ENCODE peak calls at places on chromosomes 12 and 14, in eight cellular contexts. D is psoas muscle; B is A549; X is tibial artery; J is lung; O is Peyer's patch; G is CD4-positive, alpha-beta T cell; K is IMR-90. C is an unnamed sample.

GRCh38 chr12:39824505-39825198 is 205.0 kb upstream of the ABCD2 start:
- DNase-seq in B (no peak), X (no peak), D (no peak), K (peak), J (no peak), G (no peak), O (no peak), C (no peak)

GRCh38 chr12:125245601-125246345 is 180.5 kb downstream of the AACS start:
- DNase-seq in G (no peak), K (no peak), D (no peak), J (no peak), B (no peak), X (no peak), O (no peak), C (peak)

GRCh38 chr12:50764116-50764860 is 387 bp downstream of the ATF1 start:
- DNase-seq in J (peak), K (peak), X (peak), B (peak), G (peak), O (no peak), D (peak), C (peak)

GRCh38 chr12:46492471-46493351 is 120.1 kb upstream of the SLC38A2 start:
- DNase-seq in D (no peak), G (no peak), J (peak), K (peak), B (peak), O (no peak), X (no peak), C (no peak)

GRCh38 chr14:24335461-24336146 is 733 bp upstream of the ADCY4 start:
- DNase-seq in O (no peak), K (no peak), J (no peak), B (no peak), G (no peak), D (no peak), X (no peak), C (no peak)

GRCh38 chr12:4939418-4940023 is 29.8 kb downstream of the KCNA1 start:
- DNase-seq in X (no peak), J (no peak), G (no peak), D (no peak), K (no peak), O (no peak), B (no peak), C (no peak)

GRCh38 chr12:116200812-116201211 is 76.7 kb downstream of the MED13L start:
- DNase-seq in J (no peak), X (no peak), O (no peak), D (no peak), K (peak), B (no peak), G (no peak), C (no peak)

GRCh38 chr12:6294156-6294532 is 16.3 kb upstream of the PLEKHG6 start:
- DNase-seq in D (no peak), J (no peak), O (no peak), G (no peak), K (no peak), X (no peak), B (no peak), C (no peak)

GRCh38 chr14:73727181-73727580 is 13.0 kb upstream of the PNMA1 start:
- DNase-seq in J (no peak), B (no peak), G (no peak), X (peak), K (no peak), D (no peak), O (no peak), C (no peak)

GRCh38 chr14:48936881-48937280 is 649.3 kb downstream of the RPS29 start:
- DNase-seq in X (no peak), O (no peak), J (no peak), B (no peak), G (no peak), K (peak), D (no peak), C (no peak)

GRCh38 chr14:53942970-53943750 is 13.5 kb downstream of the BMP4 start:
- DNase-seq in K (no peak), J (no peak), D (no peak), X (no peak), G (no peak), B (no peak), O (no peak), C (no peak)

GRCh38 chr12:122523846-122524718 is 2.7 kb downstream of the RSRC2 start:
- DNase-seq in B (no peak), O (no peak), D (no peak), K (peak), G (no peak), X (no peak), J (no peak), C (no peak)

GRCh38 chr12:89373772-89374572 is 21.7 kb upstream of the DUSP6 start:
- DNase-seq in D (no peak), O (no peak), J (no peak), G (no peak), B (no peak), X (no peak), K (peak), C (no peak)

GRCh38 chr12:121789233-121789781 is 4.2 kb downstream of the RHOF start:
- DNase-seq in J (no peak), O (peak), G (no peak), B (no peak), X (no peak), K (no peak), D (no peak), C (no peak)

GRCh38 chr14:100237735-100238418 is 1.1 kb upstream of the YY1 start:
- DNase-seq in K (peak), D (peak), X (peak), O (peak), J (peak), G (peak), B (peak), C (no peak)

GRCh38 chr12:32598688-32599087 is 80.4 kb upstream of the DNM1L start:
- DNase-seq in B (no peak), J (no peak), G (no peak), D (no peak), X (no peak), K (no peak), O (no peak), C (no peak)

GRCh38 chr12:85626031-85626781 is 210.0 kb downstream of the RASSF9 start:
- DNase-seq in O (no peak), J (no peak), X (no peak), B (no peak), K (peak), G (no peak), D (no peak), C (no peak)

GRCh38 chr14:81401420-81402122 is 1.4 kb upstream of the STON2 start:
- DNase-seq in D (no peak), J (no peak), G (no peak), X (no peak), B (peak), K (peak), O (no peak), C (no peak)

GRCh38 chr12:121166356-121166755 is 33.7 kb downstream of the P2RX7 start:
- DNase-seq in K (no peak), X (peak), D (no peak), G (no peak), J (no peak), O (no peak), B (no peak), C (no peak)

GRCh38 chr12:100251917-100252316 is 15.0 kb downstream of the DEPDC4 start:
- DNase-seq in O (no peak), K (no peak), J (peak), B (no peak), X (no peak), D (no peak), G (no peak), C (no peak)

GRCh38 chr12:111068281-111068680 is 147.9 kb upstream of the MYL2 start:
- DNase-seq in D (no peak), K (no peak), B (no peak), J (no peak), G (peak), X (no peak), O (no peak), C (no peak)

GRCh38 chr14:103524002-103524785 is 1.6 kb upstream of the CKB start:
- DNase-seq in J (no peak), G (no peak), O (no peak), B (no peak), K (no peak), D (no peak), X (no peak), C (no peak)

GRCh38 chr14:65745396-65746190 is 333.1 kb downstream of the FUT8 start:
- DNase-seq in D (no peak), O (no peak), B (no peak), X (no peak), G (no peak), J (no peak), K (no peak), C (no peak)

GRCh38 chr12:113267621-113268020 is 46.4 kb downstream of the TPCN1 start:
- DNase-seq in D (no peak), X (no peak), B (no peak), O (no peak), J (no peak), K (no peak), G (no peak), C (no peak)

GRCh38 chr14:89720741-89721315 is 233.7 kb downstream of the EFCAB11 start:
- DNase-seq in D (peak), K (no peak), X (peak), O (peak), B (no peak), G (peak), J (peak), C (peak)

GRCh38 chr12:92278378-92278828 is 132.8 kb upstream of the BTG1 start:
- DNase-seq in O (no peak), G (no peak), X (no peak), B (no peak), J (no peak), K (peak), D (no peak), C (no peak)

GRCh38 chr14:58476320-58476719 is 48.8 kb downstream of the KIAA0586 start:
- DNase-seq in G (no peak), D (no peak), J (no peak), O (no peak), K (no peak), X (no peak), B (no peak), C (no peak)

GRCh38 chr12:101475751-101476305 is 692 bp downstream of the SPIC start:
- DNase-seq in K (no peak), G (no peak), X (no peak), J (no peak), B (no peak), O (no peak), D (no peak), C (no peak)

GRCh38 chr12:1842905-1843640 is 22.7 kb downstream of the LRTM2 start:
- DNase-seq in B (no peak), K (no peak), G (no peak), D (no peak), J (no peak), X (peak), O (no peak), C (no peak)

GRCh38 chr12:14399871-14400270 is 34.4 kb downstream of the ATF7IP start:
- DNase-seq in O (no peak), D (no peak), G (no peak), J (no peak), K (peak), X (no peak), B (no peak), C (no peak)

GRCh38 chr12:92995258-92995905 is 66.3 kb upstream of the EEA1 start:
- DNase-seq in B (no peak), G (no peak), J (no peak), X (no peak), D (no peak), O (peak), K (no peak), C (no peak)

GRCh38 chr14:103504991-103505565 is 17.6 kb downstream of the CKB start:
- DNase-seq in D (no peak), B (no peak), K (no peak), G (no peak), J (no peak), O (no peak), X (no peak), C (no peak)

GRCh38 chr12:3123729-3124128 is 46.5 kb downstream of the TSPAN9 start:
- DNase-seq in D (no peak), G (no peak), K (no peak), O (no peak), X (no peak), J (no peak), B (no peak), C (no peak)

GRCh38 chr12:118430516-118430915 is 54.2 kb downstream of the SUDS3 start:
- DNase-seq in X (no peak), D (no peak), J (no peak), G (no peak), B (no peak), O (no peak), K (no peak), C (no peak)

GRCh38 chr14:102986810-102987579 is 64.5 kb downstream of the AMN start:
- DNase-seq in D (peak), B (no peak), O (no peak), G (no peak), J (no peak), K (peak), X (peak), C (no peak)

GRCh38 chr14:39232554-39233415 is 930 bp upstream of the MIA2 start:
- DNase-seq in B (no peak), K (peak), X (no peak), J (no peak), O (no peak), G (no peak), D (no peak), C (no peak)

DNA sequence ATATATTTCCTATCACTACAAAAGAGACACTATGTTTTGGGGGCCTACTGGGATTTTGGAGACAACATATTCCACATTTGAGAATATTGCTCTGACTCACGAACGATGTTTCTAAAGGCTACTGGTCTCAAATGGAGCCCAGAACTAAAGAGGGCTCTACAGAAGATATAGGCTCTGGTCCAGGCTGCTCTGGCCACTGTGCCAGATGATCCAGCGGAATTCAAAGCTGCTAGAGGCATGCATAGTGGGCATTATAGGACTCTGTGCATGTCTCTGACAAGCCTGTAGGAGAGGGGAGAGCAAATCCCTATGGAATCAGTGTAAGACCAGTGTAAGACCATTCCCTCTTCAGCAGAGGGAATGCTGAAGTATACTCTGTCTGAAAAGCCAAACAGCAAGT is 4.1 kb downstream of the TAS2R30 start:
- DNase-seq in K (no peak), X (no peak), G (no peak), O (no peak), B (no peak), D (no peak), J (no peak), C (no peak)
- H3K27ac ChIP-seq in K (no peak), X (no peak), G (no peak), O (no peak), B (no peak), D (no peak), J (no peak), C (no peak)

DNA sequence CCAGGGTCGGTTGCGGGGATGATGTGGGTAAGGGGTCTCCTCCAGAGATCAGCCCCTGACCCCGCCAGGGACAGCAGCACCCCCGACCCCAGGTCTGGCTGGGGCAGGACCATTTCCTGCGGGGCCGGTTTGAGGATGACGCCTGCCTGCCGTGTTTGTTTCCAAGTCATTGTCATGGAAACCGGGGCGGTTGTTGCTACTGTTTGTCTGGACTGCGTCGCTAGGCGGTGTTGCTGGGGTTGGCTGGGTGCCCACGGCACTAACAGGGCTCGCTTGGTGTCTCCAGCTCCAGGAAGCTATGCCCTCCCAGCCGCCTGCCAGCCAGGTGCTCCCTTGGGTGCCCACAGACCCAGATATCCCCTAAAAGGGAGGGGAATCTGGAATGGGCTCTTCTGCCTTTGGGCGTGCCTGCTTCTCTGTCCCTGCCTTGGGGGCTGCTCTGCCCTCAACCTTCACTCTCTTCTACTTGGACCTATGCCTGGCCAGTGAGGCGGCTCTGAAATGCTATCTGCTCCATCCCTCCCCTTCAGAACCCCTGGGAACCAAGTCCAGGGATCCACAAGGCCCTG is 4.7 kb upstream of the CRIP1 start:
- DNase-seq in O (peak), J (peak), D (peak), B (peak), X (peak), G (peak), K (peak), C (peak)
- TF ChIP-seq CTCF in O (no peak), J (no peak), D (no peak), B (no peak), X (no peak), G (no peak), K (peak), C (peak)

DNA sequence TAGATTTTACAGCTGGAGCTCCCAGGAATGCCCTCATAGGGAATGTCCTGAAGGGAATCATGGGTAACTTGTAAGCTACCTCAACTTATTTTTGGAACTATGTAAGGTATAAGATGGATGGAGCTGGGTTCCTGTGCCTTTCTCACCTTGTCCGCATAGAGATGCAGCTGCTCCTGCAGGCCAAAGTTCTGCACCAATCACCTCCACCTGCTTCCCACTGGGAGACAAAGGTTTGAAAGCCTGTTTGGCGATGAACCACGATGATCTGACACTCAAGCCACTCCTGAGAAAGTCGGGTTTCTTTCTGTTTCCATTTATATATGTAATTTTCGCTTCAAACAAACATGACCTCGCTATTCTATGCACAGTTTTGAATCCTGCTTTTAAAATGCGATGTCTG is 604 bp upstream of the AKAP5 start:
- DNase-seq in O (no peak), X (no peak), B (no peak), J (no peak), D (no peak), K (no peak), G (no peak), C (no peak)
- H3K27ac ChIP-seq in O (peak), X (peak), B (peak), J (no peak), D (no peak), K (no peak), G (no peak), C (peak)

DNA sequence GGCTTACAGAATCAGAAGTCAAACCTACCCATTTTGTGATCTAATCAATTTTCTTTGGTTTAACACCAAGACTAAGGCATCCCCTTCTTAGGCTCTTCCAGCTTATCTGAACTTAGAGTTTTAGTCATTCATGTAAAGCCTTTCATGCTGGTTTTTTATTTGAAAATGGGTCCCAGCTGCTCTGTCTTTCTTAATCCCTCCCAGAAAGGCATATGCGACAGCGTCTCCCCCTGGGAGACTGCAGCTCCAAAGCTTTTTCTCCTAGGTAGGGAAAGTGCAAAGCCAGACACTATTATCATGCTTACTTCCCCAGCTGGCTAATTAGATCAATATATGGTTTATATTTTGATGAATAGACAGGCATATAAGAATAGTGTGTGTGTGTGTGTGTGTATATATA is 96.6 kb upstream of the E2F7 start:
- DNase-seq in K (no peak), D (no peak), J (no peak), O (no peak), G (no peak), B (no peak), X (no peak), C (no peak)
- TF ChIP-seq CTCF in K (no peak), D (no peak), J (no peak), O (no peak), G (no peak), B (no peak), X (no peak), C (no peak)

GRCh38 chr12:49503674-49504180 is 35.1 kb upstream of the KCNH3 start:
- DNase-seq in O (no peak), G (no peak), D (no peak), B (peak), J (no peak), K (peak), X (no peak), C (no peak)
- H3K27ac ChIP-seq in O (no peak), G (no peak), D (no peak), B (peak), J (no peak), K (no peak), X (no peak), C (no peak)

DNA sequence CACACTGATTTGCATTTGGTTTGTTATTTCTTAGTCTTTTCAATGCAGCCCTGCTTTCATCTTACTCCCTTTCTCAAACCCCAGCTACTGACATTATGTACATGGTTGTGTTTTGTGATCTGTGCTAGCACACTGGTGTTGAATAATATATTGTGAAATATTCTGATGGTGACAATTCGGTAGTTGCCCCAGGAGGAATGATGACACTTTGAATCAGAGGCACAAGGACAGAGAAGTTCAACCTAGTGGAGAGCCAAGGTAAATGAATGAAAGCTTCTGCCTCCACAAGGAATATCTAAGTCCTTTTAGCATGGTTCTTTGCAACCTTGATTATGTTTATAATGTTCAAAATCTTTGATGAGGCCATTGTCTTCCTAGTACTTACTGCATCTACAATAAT is 159.9 kb downstream of the PDE3A start:
- DNase-seq in J (no peak), B (peak), K (no peak), G (no peak), X (no peak), O (no peak), D (no peak), C (no peak)
- TF ChIP-seq CTCF in J (no peak), B (peak), K (no peak), G (no peak), X (peak), O (no peak), D (no peak), C (no peak)

DNA sequence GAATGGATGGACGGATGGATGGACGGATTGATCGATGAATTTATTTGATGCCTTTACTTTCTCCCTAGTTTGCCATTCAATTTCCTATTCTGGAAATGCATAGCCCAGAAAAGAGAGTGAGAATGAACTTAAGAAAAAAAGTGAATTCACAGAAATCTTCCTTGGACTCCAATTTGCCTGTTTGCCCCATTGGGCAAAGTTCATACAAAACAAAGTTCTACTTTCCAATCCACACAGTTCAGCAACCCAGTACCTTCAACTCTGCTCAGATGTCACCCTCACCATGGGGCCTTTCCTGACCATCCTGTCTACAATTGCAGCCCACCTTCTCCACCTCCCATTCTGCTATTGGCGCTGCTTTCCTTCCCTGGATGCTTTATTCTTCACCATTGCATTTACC is 8.2 kb upstream of the NUAK1 start:
- DNase-seq in O (no peak), D (no peak), K (no peak), G (no peak), X (no peak), B (no peak), J (no peak), C (no peak)
- H3K27ac ChIP-seq in O (no peak), D (peak), K (no peak), G (no peak), X (peak), B (no peak), J (peak), C (peak)

GRCh38 chr12:20142956-20143355 is 225.4 kb upstream of the PDE3A start:
- DNase-seq in O (no peak), K (no peak), B (no peak), X (no peak), D (no peak), J (no peak), G (no peak), C (no peak)
- TF ChIP-seq CTCF in O (no peak), K (no peak), B (no peak), X (no peak), D (no peak), J (no peak), G (no peak), C (no peak)